ENCODE peak calls at places on chromosomes 6 and 20, in ten cellular contexts. V is ascending aorta; D is NCI-H2171 treated with DMSO at 0.1 percent for 48 hours; A is T-cell; N is CD4-positive, alpha-beta T cell; L is kidney tubule cell; W is H9; P is stimulated activated CD4-positive, alpha-beta T cell treated with anti-CD3 and anti-CD28 coated beads, TNF-alpha, amount 100 ng/mL, for 24 hours; S is RWPE1; Z is A549. R is an unnamed sample.
A peak's percentile ranks its signal among the peaks of the same experiment; 100 is the strongest.

GRCh38 chr20:59603727-59604608 is at the start of gene PHACTR3:
- DNase-seq in D (peak; percentile 63), S (no peak), W (peak; percentile 52), P (no peak), Z (no peak), A (no peak), L (no peak), N (no peak), V (no peak), R (no peak)

GRCh38 chr6:33993091-33993490 is 152.8 kb downstream of the GRM4 start:
- DNase-seq in S (no peak), W (no peak), D (no peak), P (no peak), A (no peak), L (no peak), Z (no peak), V (peak; percentile 43), N (no peak), R (no peak)

GRCh38 chr6:148152244-148152643 is 190.4 kb upstream of the SASH1 start:
- DNase-seq in D (no peak), S (no peak), N (no peak), Z (no peak), P (no peak), W (no peak), A (no peak), V (no peak), L (peak; percentile 50), R (no peak)

GRCh38 chr20:51569815-51570741 is 27.6 kb upstream of the NFATC2 start:
- DNase-seq in L (no peak), W (no peak), S (peak; percentile 43), Z (peak; percentile 65), N (no peak), A (no peak), V (peak; percentile 79), P (no peak), D (no peak), R (no peak)

GRCh38 chr6:82113231-82113630 is 134.3 kb downstream of the IBTK start:
- DNase-seq in A (no peak), S (no peak), N (no peak), V (no peak), Z (no peak), L (no peak), P (no peak), W (no peak), D (no peak), R (no peak)

GRCh38 chr20:59812286-59813125 is 120.9 kb downstream of the SYCP2 start:
- DNase-seq in D (no peak), A (no peak), V (peak; percentile 43), L (no peak), S (no peak), N (no peak), Z (no peak), W (peak; percentile 6), P (no peak), R (no peak)

GRCh38 chr20:21102252-21102609 is 3.9 kb downstream of the LINC00237 start:
- DNase-seq in N (no peak), Z (no peak), D (no peak), P (no peak), L (no peak), A (no peak), V (no peak), W (peak; percentile 57), S (no peak), R (no peak)

GRCh38 chr20:58478141-58478805 is 36.9 kb downstream of the APCDD1L start:
- DNase-seq in Z (no peak), P (no peak), L (peak; percentile 45), D (no peak), A (no peak), W (no peak), V (peak; percentile 37), S (no peak), N (no peak), R (no peak)

GRCh38 chr6:95364016-95364604 is 213.2 kb upstream of the MANEA start:
- DNase-seq in S (peak; percentile 26), W (no peak), N (no peak), A (no peak), P (no peak), Z (peak; percentile 4), V (no peak), L (peak; percentile 22), D (peak; percentile 68), R (no peak)

GRCh38 chr20:56259948-56260347 is 11.4 kb downstream of the MC3R start:
- DNase-seq in W (no peak), D (no peak), Z (no peak), V (no peak), N (no peak), S (peak; percentile 51), P (no peak), L (peak; percentile 43), A (no peak), R (no peak)

GRCh38 chr20:32497589-32498224 is 87.4 kb downstream of the NOL4L start:
- DNase-seq in S (no peak), D (no peak), V (no peak), L (no peak), W (peak; percentile 43), N (no peak), Z (no peak), P (no peak), A (no peak), R (no peak)

GRCh38 chr6:32167761-32168262 is 3.4 kb downstream of the EGFL8 start:
- DNase-seq in W (no peak), A (no peak), Z (no peak), S (no peak), V (no peak), D (no peak), N (no peak), P (no peak), L (no peak), R (no peak)

GRCh38 chr20:29079769-29080690 is 2177.4 kb upstream of the DEFB115 start:
- DNase-seq in L (no peak), D (no peak), A (no peak), P (no peak), V (no peak), N (no peak), W (no peak), Z (peak; percentile 94), S (no peak), R (no peak)

GRCh38 chr20:17391108-17391771 is 139.9 kb downstream of the BFSP1 start:
- DNase-seq in N (no peak), L (no peak), Z (no peak), W (no peak), A (no peak), D (no peak), P (no peak), S (no peak), V (no peak), R (no peak)

GRCh38 chr6:80638222-80639055 is 532.0 kb downstream of the BCKDHB start:
- DNase-seq in Z (peak; percentile 93), N (no peak), D (no peak), L (peak; percentile 91), V (peak; percentile 76), W (peak; percentile 53), S (peak; percentile 76), P (no peak), A (no peak), R (no peak)

GRCh38 chr20:36604952-36605308 is 649 bp upstream of the RAB5IF start:
- DNase-seq in A (peak; percentile 44), L (peak; percentile 76), N (peak; percentile 33), P (peak; percentile 18), Z (no peak), D (no peak), S (peak; percentile 23), V (peak; percentile 68), W (no peak), R (peak; percentile 57)

GRCh38 chr6:162963861-162964260 is 236.1 kb downstream of the PACRG start:
- DNase-seq in L (no peak), A (no peak), D (no peak), Z (no peak), P (no peak), N (no peak), S (no peak), V (no peak), W (no peak), R (no peak)

GRCh38 chr20:31943052-31943471 is 8.8 kb downstream of the PDRG1 start:
- DNase-seq in W (no peak), D (no peak), S (no peak), L (no peak), V (no peak), Z (no peak), N (no peak), A (no peak), P (no peak), R (no peak)

GRCh38 chr6:155782320-155782730 is 326.7 kb upstream of the NOX3 start:
- DNase-seq in N (no peak), S (peak; percentile 24), V (no peak), D (no peak), Z (peak; percentile 90), L (peak; percentile 99), P (no peak), W (no peak), A (no peak), R (no peak)

GRCh38 chr20:63046841-63047240 is 40.1 kb upstream of the BHLHE23 start:
- DNase-seq in S (no peak), N (no peak), D (no peak), V (no peak), A (no peak), P (no peak), W (no peak), Z (no peak), L (no peak), R (no peak)

GRCh38 chr6:144215932-144216667 is 65.8 kb downstream of the STX11 start:
- DNase-seq in D (peak; percentile 90), P (peak; percentile 86), Z (peak; percentile 96), L (peak; percentile 95), W (peak; percentile 95), N (peak; percentile 94), V (peak; percentile 97), A (peak; percentile 91), S (peak; percentile 93), R (peak; percentile 81)

GRCh38 chr20:9280654-9281053 is 211.8 kb downstream of the PLCB4 start:
- DNase-seq in A (no peak), V (no peak), Z (no peak), N (no peak), S (no peak), D (no peak), L (no peak), P (no peak), W (no peak), R (no peak)

GRCh38 chr6:33178755-33179475 is 13.4 kb downstream of the COL11A2 start:
- DNase-seq in S (no peak), P (no peak), V (no peak), W (no peak), D (no peak), L (no peak), A (no peak), Z (no peak), N (no peak), R (no peak)

GRCh38 chr20:36343641-36344040 is 37.5 kb downstream of the DLGAP4 start:
- DNase-seq in Z (no peak), D (no peak), L (no peak), P (no peak), W (no peak), A (no peak), N (no peak), V (no peak), S (no peak), R (no peak)

GRCh38 chr6:54491431-54491830 is 183.2 kb downstream of the TINAG start:
- DNase-seq in W (no peak), D (no peak), A (no peak), L (peak; percentile 88), V (no peak), N (no peak), Z (no peak), P (no peak), S (peak; percentile 29), R (no peak)